ENCODE peak calls at places on chromosomes 5 and 9, in ten cellular contexts. Z, F, X, M, K, Q, B, C, O and D are unnamed samples.

GRCh38 chr5:134312796-134313195 is 54.2 kb downstream of the CDKL3 start:
- DNase-seq in Z (no peak), F (no peak), X (no peak), M (no peak), K (no peak), Q (no peak), B (no peak), C (no peak), O (no peak), D (no peak)

GRCh38 chr5:32932231-32932935 is 221.3 kb downstream of the NPR3 start:
- DNase-seq in Z (no peak), F (no peak), X (no peak), M (no peak), K (no peak), Q (no peak), B (no peak), C (no peak), O (no peak), D (no peak)

GRCh38 chr9:113179839-113180238 is 29.0 kb downstream of the SLC31A2 start:
- DNase-seq in Z (no peak), F (no peak), X (no peak), M (no peak), K (no peak), Q (no peak), B (no peak), C (no peak), O (no peak), D (no peak)

GRCh38 chr9:27861887-27862286 is 288.6 kb upstream of the C9orf72 start:
- DNase-seq in Z (no peak), F (no peak), X (no peak), M (no peak), K (no peak), Q (no peak), B (peak), C (no peak), O (no peak), D (no peak)

GRCh38 chr9:133134419-133135190 is 13.6 kb upstream of the RALGDS start:
- DNase-seq in Z (no peak), F (no peak), X (no peak), M (no peak), K (no peak), Q (no peak), B (no peak), C (no peak), O (no peak), D (no peak)

GRCh38 chr5:132065951-132066701 is 5.7 kb downstream of the IL3 start:
- DNase-seq in Z (no peak), F (no peak), X (no peak), M (no peak), K (no peak), Q (no peak), B (no peak), C (no peak), O (no peak), D (no peak)

GRCh38 chr5:142640316-142641005 is 45.4 kb downstream of the FGF1 start:
- DNase-seq in Z (peak), F (no peak), X (no peak), M (no peak), K (no peak), Q (no peak), B (no peak), C (no peak), O (no peak), D (no peak)

GRCh38 chr5:95961617-95962474 is at the start of gene ELL2:
- DNase-seq in Z (peak), F (peak), X (peak), M (peak), K (peak), Q (peak), B (peak), C (peak), O (peak), D (peak)

GRCh38 chr5:179230061-179230461 is 115.2 kb downstream of the ADAMTS2 start:
- DNase-seq in Z (no peak), F (no peak), X (peak), M (no peak), K (no peak), Q (no peak), B (no peak), C (no peak), O (no peak), D (peak)

GRCh38 chr5:159951387-159951786 is 35.1 kb downstream of the ADRA1B start:
- DNase-seq in Z (no peak), F (no peak), X (no peak), M (no peak), K (no peak), Q (no peak), B (no peak), C (peak), O (no peak), D (peak)

GRCh38 chr9:108546223-108546622 is 309.6 kb downstream of the ACTL7B start:
- DNase-seq in Z (no peak), F (no peak), X (no peak), M (no peak), K (no peak), Q (no peak), B (no peak), C (no peak), O (no peak), D (no peak)

GRCh38 chr5:37892571-37892970 is 52.7 kb upstream of the GDNF start:
- DNase-seq in Z (no peak), F (no peak), X (no peak), M (no peak), K (no peak), Q (no peak), B (no peak), C (no peak), O (no peak), D (no peak)

GRCh38 chr5:102583663-102584062 is 84.9 kb upstream of the SLCO6A1 start:
- DNase-seq in Z (peak), F (no peak), X (no peak), M (no peak), K (no peak), Q (no peak), B (no peak), C (no peak), O (no peak), D (peak)

GRCh38 chr9:34589656-34590375 is at the start of gene CNTFR:
- DNase-seq in Z (no peak), F (no peak), X (peak), M (peak), K (no peak), Q (no peak), B (no peak), C (peak), O (no peak), D (peak)